ENCODE peak calls at places on chromosomes 5 and 9, in six cellular contexts. One of them, this sample, is unnamed.

GRCh38 chr5:26553079-26553478 is 485.3 kb downstream of the CDH9 start:
- DNase-seq in left ventricle myocardium inferior: no peak
- DNase-seq in HCT116: no peak
- DNase-seq in HL-60: no peak
- DNase-seq in HFF-Myc: no peak
- DNase-seq in fibroblast of the aortic adventitia: no peak
- DNase-seq in this sample: no peak

GRCh38 chr9:128523199-128523925 is 18.8 kb downstream of the GLE1 start:
- DNase-seq in fibroblast of the aortic adventitia: peak; percentile 38
- DNase-seq in HFF-Myc: no peak
- DNase-seq in HL-60: no peak
- DNase-seq in HCT116: no peak
- DNase-seq in left ventricle myocardium inferior: peak; percentile 35
- DNase-seq in this sample: peak; percentile 68

GRCh38 chr5:112860929-112861637 is at the start of gene SRP19:
- DNase-seq in fibroblast of the aortic adventitia: peak; percentile 98
- DNase-seq in HL-60: peak; percentile 71
- DNase-seq in HCT116: peak; percentile 96
- DNase-seq in HFF-Myc: peak; percentile 95
- DNase-seq in left ventricle myocardium inferior: peak; percentile 93
- DNase-seq in this sample: peak; percentile 98

GRCh38 chr5:180606215-180606785 is 15.0 kb upstream of the SCGB3A1 start:
- DNase-seq in left ventricle myocardium inferior: no peak
- DNase-seq in HL-60: no peak
- DNase-seq in HFF-Myc: no peak
- DNase-seq in HCT116: no peak
- DNase-seq in fibroblast of the aortic adventitia: no peak
- DNase-seq in this sample: no peak

GRCh38 chr9:129383415-129384088 is 205.5 kb upstream of the IER5L start:
- DNase-seq in HCT116: no peak
- DNase-seq in left ventricle myocardium inferior: peak; percentile 88
- DNase-seq in HL-60: peak; percentile 90
- DNase-seq in fibroblast of the aortic adventitia: peak; percentile 70
- DNase-seq in HFF-Myc: peak; percentile 10
- DNase-seq in this sample: peak; percentile 69

GRCh38 chr5:96909435-96909834 is 26.4 kb upstream of the LNPEP start:
- DNase-seq in HFF-Myc: no peak
- DNase-seq in HCT116: no peak
- DNase-seq in fibroblast of the aortic adventitia: no peak
- DNase-seq in HL-60: no peak
- DNase-seq in left ventricle myocardium inferior: no peak
- DNase-seq in this sample: no peak

GRCh38 chr9:129752915-129753724 is at the start of gene PTGES:
- DNase-seq in HL-60: no peak
- DNase-seq in HFF-Myc: peak; percentile 40
- DNase-seq in fibroblast of the aortic adventitia: peak; percentile 75
- DNase-seq in HCT116: peak; percentile 40
- DNase-seq in left ventricle myocardium inferior: peak; percentile 71
- DNase-seq in this sample: peak; percentile 82

GRCh38 chr5:180830253-180831138 is 27.9 kb upstream of the MGAT1 start:
- DNase-seq in HFF-Myc: no peak
- DNase-seq in HCT116: no peak
- DNase-seq in fibroblast of the aortic adventitia: peak; percentile 39
- DNase-seq in HL-60: no peak
- DNase-seq in left ventricle myocardium inferior: peak; percentile 74
- DNase-seq in this sample: peak; percentile 38

GRCh38 chr5:119330367-119331183 is 25.2 kb upstream of the TNFAIP8 start:
- DNase-seq in left ventricle myocardium inferior: no peak
- DNase-seq in HL-60: no peak
- DNase-seq in HCT116: no peak
- DNase-seq in HFF-Myc: no peak
- DNase-seq in fibroblast of the aortic adventitia: no peak
- DNase-seq in this sample: no peak

GRCh38 chr5:164097747-164098146 is 592.3 kb downstream of the MAT2B start:
- DNase-seq in left ventricle myocardium inferior: no peak
- DNase-seq in fibroblast of the aortic adventitia: peak; percentile 63
- DNase-seq in HFF-Myc: no peak
- DNase-seq in HL-60: no peak
- DNase-seq in HCT116: no peak
- DNase-seq in this sample: peak; percentile 61

GRCh38 chr5:154273028-154273617 is 82.6 kb downstream of the GALNT10 start:
- DNase-seq in HL-60: no peak
- DNase-seq in left ventricle myocardium inferior: no peak
- DNase-seq in HCT116: no peak
- DNase-seq in HFF-Myc: no peak
- DNase-seq in fibroblast of the aortic adventitia: peak; percentile 83
- DNase-seq in this sample: peak; percentile 58

GRCh38 chr5:116553366-116553765 is 21.3 kb downstream of the SEMA6A start:
- DNase-seq in fibroblast of the aortic adventitia: no peak
- DNase-seq in HCT116: no peak
- DNase-seq in left ventricle myocardium inferior: no peak
- DNase-seq in HFF-Myc: no peak
- DNase-seq in HL-60: no peak
- DNase-seq in this sample: no peak

GRCh38 chr9:91948423-91949292 is 1.4 kb downstream of the ROR2 start:
- DNase-seq in HL-60: no peak
- DNase-seq in left ventricle myocardium inferior: peak; percentile 25
- DNase-seq in HCT116: peak; percentile 65
- DNase-seq in HFF-Myc: no peak
- DNase-seq in fibroblast of the aortic adventitia: peak; percentile 45
- DNase-seq in this sample: peak; percentile 67

GRCh38 chr9:98657897-98658296 is 50.8 kb downstream of the GABBR2 start:
- DNase-seq in fibroblast of the aortic adventitia: peak; percentile 20
- DNase-seq in HL-60: no peak
- DNase-seq in left ventricle myocardium inferior: no peak
- DNase-seq in HCT116: no peak
- DNase-seq in HFF-Myc: no peak
- DNase-seq in this sample: peak; percentile 45

GRCh38 chr5:179373101-179373934 is 28.1 kb upstream of the ADAMTS2 start:
- DNase-seq in fibroblast of the aortic adventitia: no peak
- DNase-seq in HL-60: no peak
- DNase-seq in HFF-Myc: no peak
- DNase-seq in left ventricle myocardium inferior: no peak
- DNase-seq in HCT116: no peak
- DNase-seq in this sample: no peak

GRCh38 chr5:125317546-125317995 is 571.1 kb upstream of the ZNF608 start:
- DNase-seq in HFF-Myc: no peak
- DNase-seq in left ventricle myocardium inferior: no peak
- DNase-seq in HCT116: no peak
- DNase-seq in HL-60: no peak
- DNase-seq in fibroblast of the aortic adventitia: no peak
- DNase-seq in this sample: no peak

GRCh38 chr9:18743976-18744375 is 270.0 kb downstream of the ADAMTSL1 start:
- DNase-seq in fibroblast of the aortic adventitia: peak; percentile 60
- DNase-seq in HCT116: no peak
- DNase-seq in HFF-Myc: no peak
- DNase-seq in left ventricle myocardium inferior: no peak
- DNase-seq in HL-60: no peak
- DNase-seq in this sample: peak; percentile 26

GRCh38 chr9:4106744-4107143 is 193.1 kb downstream of the GLIS3 start:
- DNase-seq in HCT116: no peak
- DNase-seq in HFF-Myc: no peak
- DNase-seq in HL-60: no peak
- DNase-seq in left ventricle myocardium inferior: no peak
- DNase-seq in fibroblast of the aortic adventitia: peak; percentile 92
- DNase-seq in this sample: peak; percentile 72

GRCh38 chr5:135980650-135981049 is 25.9 kb upstream of the LECT2 start:
- DNase-seq in HCT116: no peak
- DNase-seq in HFF-Myc: no peak
- DNase-seq in left ventricle myocardium inferior: no peak
- DNase-seq in HL-60: no peak
- DNase-seq in fibroblast of the aortic adventitia: no peak
- DNase-seq in this sample: no peak

GRCh38 chr9:83633260-83633659 is 10.3 kb downstream of the IDNK start:
- DNase-seq in HL-60: no peak
- DNase-seq in HFF-Myc: no peak
- DNase-seq in fibroblast of the aortic adventitia: no peak
- DNase-seq in HCT116: no peak
- DNase-seq in left ventricle myocardium inferior: no peak
- DNase-seq in this sample: no peak

GRCh38 chr9:128702445-128702948 is at the start of gene PKN3:
- DNase-seq in left ventricle myocardium inferior: peak; percentile 88
- DNase-seq in HCT116: peak; percentile 69
- DNase-seq in HL-60: peak; percentile 79
- DNase-seq in HFF-Myc: peak; percentile 39
- DNase-seq in fibroblast of the aortic adventitia: peak; percentile 73
- DNase-seq in this sample: peak; percentile 75

GRCh38 chr5:111584651-111585050 is 72.3 kb upstream of the STARD4 start:
- DNase-seq in HFF-Myc: no peak
- DNase-seq in HL-60: no peak
- DNase-seq in fibroblast of the aortic adventitia: peak; percentile 23
- DNase-seq in left ventricle myocardium inferior: no peak
- DNase-seq in HCT116: no peak
- DNase-seq in this sample: peak; percentile 72

GRCh38 chr9:68896495-68896894 is 117.4 kb downstream of the PRKACG start:
- DNase-seq in fibroblast of the aortic adventitia: no peak
- DNase-seq in left ventricle myocardium inferior: no peak
- DNase-seq in HL-60: no peak
- DNase-seq in HCT116: no peak
- DNase-seq in HFF-Myc: no peak
- DNase-seq in this sample: no peak

GRCh38 chr5:136057401-136057951 is 28.7 kb downstream of the TGFBI start:
- DNase-seq in HL-60: no peak
- DNase-seq in fibroblast of the aortic adventitia: peak; percentile 39
- DNase-seq in HFF-Myc: no peak
- DNase-seq in HCT116: no peak
- DNase-seq in left ventricle myocardium inferior: no peak
- DNase-seq in this sample: peak; percentile 65

GRCh38 chr9:78127271-78128225 is 95.9 kb upstream of the GNAQ start:
- DNase-seq in fibroblast of the aortic adventitia: no peak
- DNase-seq in HCT116: no peak
- DNase-seq in left ventricle myocardium inferior: no peak
- DNase-seq in HL-60: no peak
- DNase-seq in HFF-Myc: no peak
- DNase-seq in this sample: no peak

GRCh38 chr5:156411957-156412356 is 85.0 kb downstream of the SGCD start:
- DNase-seq in fibroblast of the aortic adventitia: no peak
- DNase-seq in HFF-Myc: no peak
- DNase-seq in HCT116: no peak
- DNase-seq in left ventricle myocardium inferior: no peak
- DNase-seq in HL-60: no peak
- DNase-seq in this sample: no peak
- TF ChIP-seq CTCF in fibroblast of the aortic adventitia: no peak
- TF ChIP-seq CTCF in HFF-Myc: no peak
- TF ChIP-seq CTCF in HCT116: no peak
- TF ChIP-seq CTCF in left ventricle myocardium inferior: no peak
- TF ChIP-seq CTCF in HL-60: no peak
- TF ChIP-seq CTCF in this sample: no peak

DNA sequence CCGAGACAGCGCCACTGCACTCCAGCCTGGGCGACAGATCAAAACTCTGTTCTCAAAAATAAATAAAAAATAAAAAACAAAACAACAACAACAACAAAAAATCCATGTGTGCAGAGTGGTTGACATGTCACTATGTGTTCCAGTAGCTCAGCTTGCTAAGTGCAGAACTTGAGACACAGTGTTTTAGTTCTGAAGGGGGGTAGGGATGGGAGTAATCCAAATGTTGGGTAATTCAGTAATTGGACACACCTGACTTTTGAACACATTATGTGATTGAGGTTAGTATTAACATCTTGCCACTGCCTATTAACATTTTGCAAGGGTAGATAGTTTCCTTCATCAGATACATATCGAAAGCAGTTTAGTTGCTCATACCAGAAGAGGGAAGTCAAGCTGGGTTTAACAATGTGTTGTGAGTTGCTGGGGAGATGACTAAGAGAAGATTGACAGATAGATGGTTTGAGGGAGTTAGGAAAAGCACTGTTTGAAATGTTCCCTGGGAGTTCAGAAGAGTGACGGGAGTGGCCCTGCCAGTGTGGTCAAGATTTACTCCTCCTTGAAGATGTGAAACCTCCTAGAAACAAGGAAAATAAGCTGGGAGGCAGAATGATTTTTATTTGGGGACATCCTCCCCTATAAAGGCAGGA is 928 bp downstream of the HACD4 start:
- DNase-seq in fibroblast of the aortic adventitia: peak; percentile 12
- DNase-seq in HFF-Myc: peak; percentile 31
- DNase-seq in left ventricle myocardium inferior: no peak
- DNase-seq in HCT116: no peak
- DNase-seq in HL-60: no peak
- DNase-seq in this sample: peak; percentile 42
- H3K4me3 ChIP-seq in fibroblast of the aortic adventitia: peak overlapping the region; percentile 63
- H3K4me3 ChIP-seq in HFF-Myc: peak overlapping the region; percentile 51
- H3K4me3 ChIP-seq in left ventricle myocardium inferior: peak overlapping the region; percentile 68
- H3K4me3 ChIP-seq in HCT116: no peak overlapping the region
- H3K4me3 ChIP-seq in HL-60: peak overlapping the region; percentile 36
- H3K4me3 ChIP-seq in this sample: peak overlapping the region; percentile 44

DNA sequence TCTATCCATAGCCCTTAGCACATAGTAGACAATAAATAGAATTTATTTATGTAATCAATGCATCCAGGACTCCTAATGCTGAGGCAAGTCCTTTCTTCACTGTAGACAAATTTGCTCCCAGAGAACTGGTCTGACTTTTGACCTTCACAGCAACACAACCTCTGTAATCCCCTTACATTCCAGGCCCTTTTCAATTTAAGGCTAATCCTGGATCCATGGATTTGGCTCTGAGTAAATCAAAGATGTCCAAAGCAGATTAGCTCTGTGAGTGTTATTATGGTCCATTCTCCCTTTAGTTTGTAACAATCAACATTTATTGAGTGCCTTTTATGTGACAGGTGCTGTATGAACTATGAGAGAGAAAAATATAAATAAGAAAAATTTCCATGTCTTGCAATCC is 27.4 kb upstream of the TMC1 start:
- DNase-seq in HFF-Myc: no peak
- DNase-seq in HCT116: no peak
- DNase-seq in fibroblast of the aortic adventitia: no peak
- DNase-seq in HL-60: no peak
- DNase-seq in left ventricle myocardium inferior: no peak
- DNase-seq in this sample: no peak
- TF ChIP-seq CTCF in HFF-Myc: no peak
- TF ChIP-seq CTCF in HCT116: no peak
- TF ChIP-seq CTCF in fibroblast of the aortic adventitia: no peak
- TF ChIP-seq CTCF in HL-60: no peak
- TF ChIP-seq CTCF in left ventricle myocardium inferior: no peak
- TF ChIP-seq CTCF in this sample: no peak

DNA sequence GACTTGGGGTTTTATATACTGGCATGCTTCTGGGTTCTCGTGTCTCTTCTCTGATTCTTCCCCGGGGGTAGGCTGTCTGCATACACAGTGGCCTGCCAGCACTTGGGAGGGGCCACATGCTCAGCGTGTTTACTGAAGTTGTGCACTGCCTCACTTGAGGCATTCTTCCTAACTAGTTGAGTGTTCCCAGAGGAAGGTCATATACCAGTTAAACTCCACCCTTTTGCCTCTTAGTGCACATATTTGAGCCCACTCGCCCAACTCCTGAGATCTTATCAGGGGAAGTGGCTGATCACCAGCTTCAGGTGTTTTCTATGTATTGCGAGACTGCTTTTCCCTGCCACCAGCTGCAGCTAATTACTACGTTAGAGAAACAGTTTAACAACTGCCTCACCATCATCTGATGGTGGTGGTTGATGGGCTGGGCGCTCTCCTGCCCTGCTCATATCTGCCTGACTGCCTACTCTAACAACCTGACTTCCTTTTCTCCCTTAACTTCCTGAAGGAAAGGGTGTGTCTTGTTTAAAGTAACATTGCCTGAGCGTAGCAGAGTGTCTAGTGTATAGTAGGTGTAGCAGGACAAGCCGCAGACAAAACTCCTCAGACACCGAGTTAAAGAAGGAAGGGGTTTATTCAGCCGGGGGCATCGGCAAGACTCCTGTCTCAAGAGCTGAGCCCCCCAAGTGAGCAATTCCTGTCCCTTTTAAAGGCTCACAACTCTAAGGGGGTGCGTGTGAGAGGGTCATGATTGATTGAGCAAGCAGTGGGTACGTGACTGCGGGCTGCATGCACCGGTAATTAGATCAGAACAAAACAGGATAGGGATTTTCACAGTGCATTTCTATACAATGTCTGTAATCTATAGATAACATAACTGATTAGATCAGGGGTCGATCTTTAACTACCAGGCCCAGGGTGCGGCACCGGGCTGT is 60.1 kb upstream of the CLINT1 start:
- DNase-seq in HFF-Myc: peak; percentile 2
- DNase-seq in HL-60: no peak
- DNase-seq in left ventricle myocardium inferior: no peak
- DNase-seq in HCT116: no peak
- DNase-seq in fibroblast of the aortic adventitia: peak; percentile 9
- DNase-seq in this sample: no peak
- H3K4me3 ChIP-seq in HFF-Myc: no peak overlapping the region
- H3K4me3 ChIP-seq in HL-60: no peak overlapping the region
- H3K4me3 ChIP-seq in left ventricle myocardium inferior: peak overlapping the region; percentile 24
- H3K4me3 ChIP-seq in HCT116: no peak overlapping the region
- H3K4me3 ChIP-seq in fibroblast of the aortic adventitia: no peak overlapping the region
- H3K4me3 ChIP-seq in this sample: no peak overlapping the region